ENCODE peak calls at places on chromosomes 1 and 21, in five cellular contexts. E, D, Z, I and M are unnamed samples.

GRCh38 chr1:88204111-88204510 is 480.0 kb upstream of the PKN2 start:
- DNase-seq in E (no peak), D (no peak), Z (no peak), I (no peak), M (no peak)

GRCh38 chr21:41233913-41234312 is 66.0 kb downstream of the BACE2 start:
- DNase-seq in E (no peak), D (no peak), Z (no peak), I (no peak), M (no peak)

GRCh38 chr1:94799201-94799600 is 21.0 kb upstream of the SLC44A3 start:
- DNase-seq in E (no peak), D (no peak), Z (no peak), I (no peak), M (no peak)

GRCh38 chr1:48048980-48049379 is 51.8 kb upstream of the TRABD2B start:
- DNase-seq in E (no peak), D (no peak), Z (no peak), I (no peak), M (no peak)

GRCh38 chr1:187396226-187396625 is 567.5 kb downstream of the PLA2G4A start:
- DNase-seq in E (no peak), D (no peak), Z (no peak), I (peak; percentile 55), M (no peak)

GRCh38 chr1:85199667-85200366 is 999 bp downstream of the SYDE2 start:
- DNase-seq in E (no peak), D (no peak), Z (no peak), I (no peak), M (no peak)

GRCh38 chr1:208083016-208083714 is 161.0 kb downstream of the PLXNA2 start:
- DNase-seq in E (no peak), D (no peak), Z (no peak), I (no peak), M (no peak)

GRCh38 chr1:172273668-172274396 is 146.7 kb upstream of the C1orf105 start:
- DNase-seq in E (no peak), D (no peak), Z (no peak), I (peak; percentile 25), M (no peak)

GRCh38 chr1:28668956-28669719 is 554 bp downstream of the GMEB1 start:
- DNase-seq in E (peak; percentile 37), D (peak; percentile 44), Z (peak; percentile 29), I (peak; percentile 42), M (peak; percentile 22)

GRCh38 chr1:7487756-7488474 is 283.2 kb upstream of the VAMP3 start:
- DNase-seq in E (no peak), D (no peak), Z (no peak), I (no peak), M (no peak)

GRCh38 chr1:61447339-61448016 is 277.5 kb downstream of the TM2D1 start:
- DNase-seq in E (no peak), D (no peak), Z (no peak), I (no peak), M (no peak)
- H3K27ac ChIP-seq in E (peak overlapping the region; percentile 91), D (peak overlapping the region; percentile 42), Z (peak overlapping the region; percentile 88), I (no peak overlapping the region), M (peak overlapping the region; percentile 75)

GRCh38 chr1:222009105-222009730 is 267.3 kb upstream of the DUSP10 start:
- DNase-seq in E (peak; percentile 30), D (no peak), Z (no peak), I (peak; percentile 23), M (peak; percentile 30)
- TF ChIP-seq CTCF in E (peak; percentile 68), D (no peak), Z (peak; percentile 36), I (peak; percentile 40), M (peak; percentile 17)

DNA sequence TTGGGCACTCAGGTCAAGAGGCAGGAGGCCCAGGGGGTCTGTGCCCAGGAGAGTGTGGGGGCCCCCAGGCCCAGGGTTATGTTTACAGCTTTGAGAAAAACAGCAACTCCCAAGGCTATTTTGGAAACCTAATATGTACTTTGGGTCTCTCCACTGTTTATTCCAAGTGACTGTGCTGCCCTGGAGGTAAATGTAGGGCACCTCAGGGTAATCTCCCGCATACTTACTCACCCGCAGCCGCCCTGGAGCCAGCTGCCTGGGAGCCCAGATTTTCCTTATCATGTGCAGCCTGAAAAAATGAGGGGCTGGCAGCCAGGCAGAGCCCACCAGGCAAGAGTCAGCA is 20.0 kb downstream of the IFFO2 start:
- DNase-seq in E (no peak), D (no peak), Z (no peak), I (no peak), M (no peak)
- H3K4me1 ChIP-seq in E (peaks cover 76% of the 10 kb centered on the region), D (no peaks in the 10 kb centered on the region), Z (peaks cover 71% of the 10 kb centered on the region), I (peaks cover 13% of the 10 kb centered on the region), M (peaks cover 31% of the 10 kb centered on the region)

GRCh38 chr1:91885331-91885715 is 628 bp downstream of the TGFBR3 start:
- DNase-seq in E (no peak), D (peak; percentile 42), Z (peak; percentile 56), I (no peak), M (no peak)
- H3K27ac ChIP-seq in E (peak overlapping the region; percentile 92), D (peak overlapping the region; percentile 98), Z (peak overlapping the region; percentile 90), I (peak overlapping the region; percentile 67), M (peak overlapping the region; percentile 93)

GRCh38 chr1:247078315-247079140 is at the start of gene ZNF670:
- DNase-seq in E (peak; percentile 90), D (peak; percentile 96), Z (peak; percentile 98), I (peak; percentile 96), M (peak; percentile 94)

GRCh38 chr1:247079141-247079874 is 697 bp upstream of the ZNF670 start:
- DNase-seq in E (no peak), D (no peak), Z (no peak), I (no peak), M (no peak)

GRCh38 chr1:247077768-247078314 is 770 bp downstream of the ZNF670 start:
- DNase-seq in E (peak; percentile 13), D (no peak), Z (no peak), I (peak; percentile 7), M (no peak)

GRCh38 chr1:247077234-247077633 is 1.4 kb downstream of the ZNF670 start:
- DNase-seq in E (no peak), D (no peak), Z (no peak), I (peak; percentile 3), M (no peak)
- TF ChIP-seq CTCF in E (no peak), D (no peak), Z (no peak), I (no peak), M (no peak)

GRCh38 chr1:56370513-56370912 is 208.8 kb downstream of the PLPP3 start:
- DNase-seq in E (no peak), D (no peak), Z (no peak), I (no peak), M (no peak)

GRCh38 chr1:56375184-56375837 is 204.1 kb downstream of the PLPP3 start:
- DNase-seq in E (no peak), D (no peak), Z (no peak), I (no peak), M (no peak)

GRCh38 chr1:56377407-56377806 is 202.0 kb downstream of the PLPP3 start:
- DNase-seq in E (no peak), D (no peak), Z (no peak), I (no peak), M (no peak)

GRCh38 chr1:56376188-56376984 is 203.0 kb downstream of the PLPP3 start:
- DNase-seq in E (no peak), D (peak; percentile 71), Z (peak; percentile 69), I (peak; percentile 46), M (no peak)

DNA sequence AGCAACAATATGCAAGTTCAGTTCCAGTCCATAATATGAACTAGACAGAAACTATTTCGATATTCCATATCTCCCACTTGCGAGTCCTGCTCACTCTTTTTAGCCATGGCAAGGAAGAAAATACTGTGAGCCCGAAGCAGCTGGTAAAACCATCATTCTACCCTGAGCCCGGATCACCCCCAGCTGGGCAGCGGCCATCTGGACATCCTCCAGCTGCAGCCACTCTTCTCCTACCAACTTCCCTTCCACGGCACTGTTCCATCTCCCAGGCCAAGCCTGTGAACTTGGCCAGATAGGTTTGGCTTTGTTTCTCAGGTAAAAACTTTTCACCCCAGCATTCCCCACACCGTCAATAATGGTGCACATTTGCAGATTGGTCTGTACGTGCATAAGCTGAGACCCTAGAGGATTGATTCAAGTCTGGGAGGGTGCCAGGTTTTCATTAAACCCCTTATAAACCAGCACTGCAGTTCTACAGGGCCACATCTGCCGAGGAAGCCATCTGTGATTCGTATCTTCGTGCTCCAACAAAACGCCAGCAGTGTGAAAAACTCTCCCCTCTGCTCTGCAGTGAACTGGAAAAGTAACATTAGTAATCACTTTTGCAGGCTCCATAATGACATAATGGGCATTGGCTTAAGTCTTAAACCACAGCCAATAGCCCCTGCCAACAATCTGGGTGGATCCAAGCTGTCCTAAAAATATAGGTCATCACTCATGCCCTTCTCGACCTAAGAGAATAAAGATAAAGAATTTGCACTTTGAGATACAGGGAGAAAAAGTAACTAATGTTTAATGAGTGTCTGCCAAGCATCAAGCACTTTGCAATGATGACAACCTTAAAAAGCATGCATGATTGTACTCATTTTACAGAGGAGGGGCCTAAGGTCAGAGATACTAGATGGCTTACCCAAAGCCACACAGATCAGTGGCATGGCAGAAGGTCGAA is 205.1 kb downstream of the PLPP3 start:
- DNase-seq in E (no peak), D (no peak), Z (no peak), I (no peak), M (no peak)
- H3K4me1 ChIP-seq in E (peaks cover 28% of the 10 kb centered on the region), D (peaks cover 16% of the 10 kb centered on the region), Z (peaks cover 38% of the 10 kb centered on the region), I (peaks cover 52% of the 10 kb centered on the region), M (peaks cover 12% of the 10 kb centered on the region)

GRCh38 chr1:222828939-222829338 is 14.1 kb downstream of the DISP1 start:
- DNase-seq in E (no peak), D (no peak), Z (no peak), I (no peak), M (no peak)

GRCh38 chr1:222823673-222824072 is 8.8 kb downstream of the DISP1 start:
- DNase-seq in E (no peak), D (no peak), Z (no peak), I (no peak), M (no peak)

GRCh38 chr1:222821239-222821638 is 6.4 kb downstream of the DISP1 start:
- DNase-seq in E (no peak), D (no peak), Z (no peak), I (no peak), M (no peak)

GRCh38 chr1:222820159-222820732 is 5.4 kb downstream of the DISP1 start:
- DNase-seq in E (no peak), D (no peak), Z (no peak), I (no peak), M (no peak)

GRCh38 chr1:222824641-222825040 is 9.8 kb downstream of the DISP1 start:
- DNase-seq in E (no peak), D (no peak), Z (no peak), I (no peak), M (no peak)
- H3K27ac ChIP-seq in E (no peak overlapping the region), D (no peak overlapping the region), Z (no peak overlapping the region), I (no peak overlapping the region), M (no peak overlapping the region)

DNA sequence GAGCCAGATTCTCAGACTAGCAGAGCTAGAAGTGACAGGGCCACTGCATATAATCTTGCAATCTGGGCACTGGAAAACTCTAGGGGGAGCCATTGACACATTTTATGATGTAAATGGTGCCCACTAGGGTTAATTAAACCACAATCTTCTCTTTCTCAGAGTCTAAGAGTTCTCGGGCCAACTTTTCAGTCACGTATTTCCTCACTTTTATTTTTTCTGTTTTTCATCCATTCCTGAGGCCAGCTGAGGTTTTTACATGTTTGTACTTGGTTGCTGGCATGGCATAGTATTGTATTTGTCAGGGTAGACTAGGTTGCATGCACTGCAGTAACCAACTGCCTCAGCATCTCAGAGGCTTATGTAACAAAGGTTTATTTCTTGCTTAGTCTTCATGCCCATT is 138.2 kb downstream of the ZNF326 start:
- DNase-seq in E (no peak), D (no peak), Z (no peak), I (peak; percentile 61), M (peak; percentile 38)
- TF ChIP-seq CTCF in E (peak; percentile 27), D (no peak), Z (peak; percentile 60), I (peak; percentile 48), M (peak; percentile 32)